ENCODE peak calls at places on chromosomes 11 and 22, in eight cellular contexts. I is astrocyte, U is PC-3, Y is IMR-90, F is fibroblast of lung, L is H9, R is K562, O is neuronal stem cell. T is an unnamed sample.

GRCh38 chr11:110513521-110514450 is 84.0 kb downstream of the FDX1 start:
- DNase-seq in I (no peak), U (no peak), Y (peak; percentile 10), F (peak; percentile 9), L (no peak), R (no peak), O (no peak), T (peak; percentile 36)

GRCh38 chr22:26406118-26406517 is 22.9 kb upstream of the ASPHD2 start:
- DNase-seq in I (peak; percentile 53), U (peak; percentile 19), Y (peak; percentile 66), F (peak; percentile 65), L (no peak), R (peak; percentile 18), O (no peak), T (peak; percentile 32)

GRCh38 chr11:42620796-42621195 is 691.0 kb upstream of the API5 start:
- DNase-seq in I (peak; percentile 24), U (peak; percentile 51), Y (no peak), F (peak; percentile 30), L (no peak), R (no peak), O (no peak), T (no peak)

GRCh38 chr22:50399751-50400331 is 56.7 kb downstream of the PPP6R2 start:
- DNase-seq in I (no peak), U (no peak), Y (no peak), F (no peak), L (peak; percentile 75), R (peak; percentile 49), O (peak; percentile 9), T (peak; percentile 52)

GRCh38 chr22:24284747-24285203 is 14.1 kb downstream of the SPECC1L start:
- DNase-seq in I (peak; percentile 24), U (peak; percentile 30), Y (peak; percentile 53), F (peak; percentile 36), L (no peak), R (peak; percentile 62), O (no peak), T (peak; percentile 56)

GRCh38 chr22:36088292-36088691 is 59.7 kb upstream of the RBFOX2 start:
- DNase-seq in I (no peak), U (no peak), Y (no peak), F (no peak), L (no peak), R (no peak), O (no peak), T (no peak)

GRCh38 chr22:49761836-49762235 is 65.8 kb downstream of the BRD1 start:
- DNase-seq in I (no peak), U (no peak), Y (no peak), F (no peak), L (no peak), R (no peak), O (no peak), T (no peak)

GRCh38 chr22:49255154-49255553 is 572.5 kb downstream of the BRD1 start:
- DNase-seq in I (no peak), U (no peak), Y (no peak), F (no peak), L (peak; percentile 8), R (no peak), O (no peak), T (no peak)

GRCh38 chr11:132804258-132804657 is 728.0 kb downstream of the OPCML start:
- DNase-seq in I (no peak), U (no peak), Y (no peak), F (no peak), L (no peak), R (no peak), O (no peak), T (no peak)

DNA sequence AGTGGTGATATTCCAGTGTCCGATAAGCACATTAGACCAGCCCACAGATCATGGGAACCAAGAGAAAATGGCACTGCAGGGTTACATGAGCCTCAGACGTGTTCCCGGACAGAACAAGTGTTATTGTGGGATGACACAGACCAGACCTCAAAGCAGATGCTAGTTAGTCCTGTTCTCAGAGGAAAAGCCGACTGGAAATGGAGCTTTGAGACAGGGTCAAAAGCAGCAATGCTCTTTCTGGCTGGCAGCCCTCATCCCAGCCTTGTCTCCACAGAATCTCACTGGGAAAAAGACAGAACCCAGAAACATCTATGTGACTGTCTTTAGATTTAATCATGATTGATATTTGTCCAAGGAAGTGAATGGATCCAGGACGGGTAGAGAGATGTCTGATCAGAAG is 506.8 kb downstream of the INSC start:
- DNase-seq in I (no peak), U (no peak), Y (no peak), F (no peak), L (no peak), R (no peak), O (no peak), T (no peak)
- H3K4me2 ChIP-seq in I (no peak overlapping the region), U (no peak overlapping the region), Y (no peak overlapping the region), F (no peak overlapping the region), L (no peak overlapping the region), R (no peak overlapping the region), O (no peak overlapping the region), T (no peak overlapping the region)

DNA sequence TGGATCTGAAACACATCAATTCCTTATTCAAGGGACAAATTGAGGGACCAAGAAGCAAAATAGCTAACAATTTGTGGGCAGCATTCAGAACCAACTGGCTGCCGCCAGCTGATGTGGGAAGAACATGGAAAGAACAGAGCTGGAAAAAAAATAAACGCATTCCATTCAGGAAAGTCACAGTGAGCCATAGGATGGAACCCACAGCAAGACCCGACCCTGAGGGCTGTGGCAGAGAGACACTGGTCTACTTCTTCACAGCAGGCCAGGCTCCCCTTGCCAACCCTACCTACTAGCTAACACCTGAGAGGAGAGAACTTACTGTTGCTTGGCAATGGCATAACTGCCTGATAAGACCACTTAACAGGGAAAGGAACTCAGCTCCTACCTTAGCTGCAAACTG is 123.5 kb upstream of the APOA1 start:
- DNase-seq in I (peak; percentile 82), U (peak; percentile 76), Y (peak; percentile 83), F (peak; percentile 88), L (no peak), R (no peak), O (no peak), T (peak; percentile 73)
- H3K9ac ChIP-seq in I (no peak overlapping the region), U (no peak overlapping the region), Y (no peak overlapping the region), F (no peak overlapping the region), L (no peak overlapping the region), R (no peak overlapping the region), O (no peak overlapping the region), T (no peak overlapping the region)

DNA sequence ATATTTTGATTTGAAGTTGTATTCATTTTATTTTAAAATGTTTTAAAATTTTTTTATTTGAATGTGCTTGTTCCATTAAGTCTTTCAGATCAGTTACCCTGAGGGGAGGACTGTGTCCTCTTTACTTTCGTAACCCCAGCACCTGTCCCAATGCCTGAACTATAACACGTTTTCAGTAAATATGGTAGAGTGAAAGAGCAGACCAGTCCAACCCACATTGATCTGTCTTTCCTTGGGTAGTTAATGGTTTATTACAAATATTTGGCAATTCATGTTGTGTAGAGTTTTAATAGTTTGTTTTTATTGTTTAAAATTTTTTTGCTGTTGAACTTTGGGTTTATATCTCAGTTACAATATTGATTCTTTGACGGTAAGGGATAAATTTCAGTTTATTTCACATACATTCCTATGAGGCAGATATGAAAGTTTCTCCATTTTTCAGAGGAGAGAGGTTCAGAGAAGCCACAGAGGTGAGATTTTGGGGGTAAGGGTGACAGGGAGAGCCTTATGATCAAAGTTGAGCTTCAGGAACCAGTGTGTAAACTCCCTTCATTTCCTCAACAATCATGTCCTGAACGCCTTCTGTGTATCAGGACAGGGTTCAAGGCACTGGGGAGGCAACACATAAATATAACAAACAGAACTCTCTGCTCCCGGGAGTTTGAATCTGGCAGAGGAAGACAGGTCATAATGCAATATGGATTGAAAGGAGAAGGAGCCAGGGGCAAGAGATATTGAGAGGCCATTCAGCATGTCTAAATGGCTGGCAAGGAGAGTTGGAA is 27.8 kb downstream of the AMOTL1 start:
- DNase-seq in I (no peak), U (no peak), Y (no peak), F (no peak), L (no peak), R (no peak), O (no peak), T (no peak)
- H3K4me2 ChIP-seq in I (peak overlapping the region; percentile 85), U (no peak overlapping the region), Y (peak overlapping the region; percentile 69), F (peak overlapping the region; percentile 42), L (no peak overlapping the region), R (no peak overlapping the region), O (no peak overlapping the region), T (peak overlapping the region; percentile 90)

DNA sequence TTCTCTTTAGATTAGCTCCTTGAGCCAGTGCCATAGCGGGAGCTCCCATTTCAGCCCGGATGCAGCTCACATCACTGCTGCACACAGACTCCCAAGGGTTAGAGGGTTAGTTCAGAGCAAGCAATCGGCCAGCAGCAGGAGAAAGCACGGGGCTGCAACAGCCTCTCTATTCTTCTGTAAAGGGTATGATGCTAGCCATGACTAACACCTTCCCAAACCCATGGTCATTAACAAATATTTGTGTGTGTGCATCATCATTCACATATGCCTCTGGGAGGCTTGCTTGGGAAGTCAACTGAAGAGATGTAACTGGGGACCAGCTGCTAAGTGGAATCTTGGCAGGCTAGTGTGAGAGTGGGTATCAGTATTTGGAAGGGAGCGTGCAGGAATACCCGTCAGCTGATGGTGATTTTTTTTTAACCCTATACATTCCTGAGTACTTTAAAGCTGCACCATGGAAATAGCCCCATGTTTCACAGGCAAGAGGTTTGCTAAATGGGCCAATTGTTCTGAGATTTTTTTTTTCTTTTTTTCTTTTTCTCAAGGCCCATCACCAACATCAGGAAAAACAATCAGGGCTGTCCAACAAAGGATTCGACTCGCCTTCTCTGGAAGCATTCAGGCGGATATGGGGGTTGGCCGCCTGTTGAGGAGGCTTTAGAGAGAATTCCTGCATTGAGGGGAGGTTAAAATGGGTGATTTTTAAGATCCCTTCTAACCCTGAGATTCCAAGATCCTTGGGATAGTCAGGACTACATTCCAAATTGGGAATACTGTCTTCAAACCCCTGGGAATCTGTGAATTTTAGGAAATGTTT is 33.2 kb upstream of the CCDC89 start:
- DNase-seq in I (peak; percentile 100), U (peak; percentile 99), Y (peak; percentile 100), F (peak; percentile 100), L (peak; percentile 63), R (no peak), O (peak; percentile 64), T (peak; percentile 98)
- H3K9ac ChIP-seq in I (peak overlapping the region; percentile 84), U (peak overlapping the region; percentile 38), Y (peak overlapping the region; percentile 86), F (peak overlapping the region; percentile 88), L (peak overlapping the region; percentile 59), R (no peak overlapping the region), O (no peak overlapping the region), T (peak overlapping the region; percentile 65)

GRCh38 chr11:118448294-118448693 is 12.0 kb downstream of the KMT2A start:
- DNase-seq in I (peak; percentile 2), U (peak; percentile 3), Y (peak; percentile 49), F (peak; percentile 12), L (no peak), R (no peak), O (no peak), T (peak; percentile 78)

GRCh38 chr11:118449316-118449918 is 13.1 kb downstream of the KMT2A start:
- DNase-seq in I (no peak), U (no peak), Y (no peak), F (no peak), L (no peak), R (no peak), O (no peak), T (no peak)

GRCh38 chr11:118447423-118447822 is 11.1 kb downstream of the KMT2A start:
- DNase-seq in I (no peak), U (no peak), Y (no peak), F (no peak), L (no peak), R (no peak), O (no peak), T (no peak)

DNA sequence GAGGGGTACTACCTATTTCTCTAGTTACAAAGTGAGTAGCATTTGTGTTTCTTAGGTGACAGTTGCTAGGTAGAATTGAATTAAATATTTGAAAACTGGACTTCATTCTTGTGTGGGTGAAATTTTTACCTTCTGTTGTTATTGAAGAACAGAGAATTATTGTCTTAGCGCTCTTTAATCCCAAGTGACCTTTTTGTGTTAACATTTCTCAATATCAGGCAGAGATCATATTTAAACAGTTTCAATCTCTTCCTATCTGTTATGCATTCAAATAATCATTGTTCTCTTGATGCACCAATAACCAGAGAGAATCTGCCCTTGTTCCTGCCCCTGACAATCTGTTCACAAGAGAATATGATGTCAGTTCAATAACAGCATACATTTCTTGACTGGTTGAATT is 14.2 kb downstream of the KMT2A start:
- DNase-seq in I (no peak), U (no peak), Y (no peak), F (no peak), L (no peak), R (no peak), O (no peak), T (no peak)
- H3K4me2 ChIP-seq in I (no peak overlapping the region), U (no peak overlapping the region), Y (no peak overlapping the region), F (no peak overlapping the region), L (no peak overlapping the region), R (no peak overlapping the region), O (no peak overlapping the region), T (no peak overlapping the region)